ENCODE peak calls at places on chromosome 9, in five cellular contexts. I is PC-3, H is ovary, W is mammary epithelial cell, Z is HepG2. J is an unnamed sample. For H3K36me3, the result is how much of the 10 kb centered on the place peaks cover.

GRCh38 chr9:120702075-120702474 is 12.2 kb downstream of the MEGF9 start:
- DNase-seq in I (peak), H (no peak), W (peak), Z (peak), J (no peak)

GRCh38 chr9:80503692-80504400 is 932.1 kb downstream of the TLE4 start:
- DNase-seq in I (no peak), H (no peak), W (no peak), Z (no peak), J (no peak)

GRCh38 chr9:6757132-6757987 is at the start of gene KDM4C:
- DNase-seq in I (peak), H (peak), W (peak), Z (peak), J (peak)

GRCh38 chr9:99052849-99053715 is 51.8 kb upstream of the TGFBR1 start:
- DNase-seq in I (no peak), H (no peak), W (no peak), Z (no peak), J (no peak)

GRCh38 chr9:83572524-83572923 is 34.3 kb upstream of the FRMD3 start:
- DNase-seq in I (no peak), H (no peak), W (peak), Z (no peak), J (no peak)

GRCh38 chr9:92911496-92912475 is 33.9 kb upstream of the ZNF484 start:
- DNase-seq in I (peak), H (no peak), W (peak), Z (peak), J (no peak)

GRCh38 chr9:96491079-96491879 is 41.3 kb downstream of the HABP4 start:
- DNase-seq in I (no peak), H (no peak), W (no peak), Z (peak), J (no peak)

GRCh38 chr9:27474350-27474749 is 49.7 kb upstream of the IFNK start:
- DNase-seq in I (no peak), H (no peak), W (no peak), Z (no peak), J (no peak)

GRCh38 chr9:121842612-121842978 is 191.2 kb downstream of the DAB2IP start:
- DNase-seq in I (peak), H (no peak), W (peak), Z (peak), J (no peak)

GRCh38 chr9:97067490-97067889 is 28.5 kb upstream of the CTSV start:
- DNase-seq in I (no peak), H (no peak), W (no peak), Z (no peak), J (no peak)

GRCh38 chr9:134340475-134341186 is 14.4 kb downstream of the RXRA start:
- DNase-seq in I (no peak), H (no peak), W (no peak), Z (no peak), J (no peak)

GRCh38 chr9:75186767-75187380 is 98.6 kb downstream of the OSTF1 start:
- DNase-seq in I (peak), H (no peak), W (no peak), Z (no peak), J (no peak)

GRCh38 chr9:85430659-85431370 is 310.9 kb downstream of the AGTPBP1 start:
- DNase-seq in I (no peak), H (no peak), W (no peak), Z (no peak), J (no peak)

GRCh38 chr9:114348906-114349482 is 19.3 kb downstream of the ORM2 start:
- DNase-seq in I (peak), H (peak), W (peak), Z (peak), J (peak)

GRCh38 chr9:101977614-101978210 is 239.3 kb upstream of the GRIN3A start:
- DNase-seq in I (peak), H (no peak), W (peak), Z (peak), J (no peak)

GRCh38 chr9:111179577-111179976 is 141.3 kb upstream of the LPAR1 start:
- DNase-seq in I (no peak), H (no peak), W (no peak), Z (no peak), J (peak)

GRCh38 chr9:17065062-17065461 is 69.8 kb upstream of the CNTLN start:
- DNase-seq in I (peak), H (no peak), W (no peak), Z (peak), J (no peak)

GRCh38 chr9:71589612-71590011 is 178.7 kb downstream of the CEMIP2 start:
- DNase-seq in I (no peak), H (no peak), W (no peak), Z (no peak), J (no peak)

GRCh38 chr9:37503736-37504135 is 18.0 kb downstream of the POLR1E start:
- DNase-seq in I (peak), H (no peak), W (no peak), Z (no peak), J (no peak)

GRCh38 chr9:76095585-76095984 is 205.1 kb downstream of the PCSK5 start:
- DNase-seq in I (no peak), H (no peak), W (no peak), Z (no peak), J (no peak)

GRCh38 chr9:125238127-125238914 is 2.8 kb downstream of the HSPA5 start:
- DNase-seq in I (no peak), H (no peak), W (no peak), Z (no peak), J (no peak)

GRCh38 chr9:125241000-125241862 is at the start of gene HSPA5:
- DNase-seq in I (peak), H (peak), W (peak), Z (peak), J (peak)

GRCh38 chr9:125238915-125239446 is 2.2 kb downstream of the HSPA5 start:
- DNase-seq in I (no peak), H (no peak), W (no peak), Z (no peak), J (no peak)

GRCh38 chr9:125240649-125240999 is 519 bp downstream of the HSPA5 start:
- DNase-seq in I (peak), H (peak), W (peak), Z (peak), J (peak)

DNA sequence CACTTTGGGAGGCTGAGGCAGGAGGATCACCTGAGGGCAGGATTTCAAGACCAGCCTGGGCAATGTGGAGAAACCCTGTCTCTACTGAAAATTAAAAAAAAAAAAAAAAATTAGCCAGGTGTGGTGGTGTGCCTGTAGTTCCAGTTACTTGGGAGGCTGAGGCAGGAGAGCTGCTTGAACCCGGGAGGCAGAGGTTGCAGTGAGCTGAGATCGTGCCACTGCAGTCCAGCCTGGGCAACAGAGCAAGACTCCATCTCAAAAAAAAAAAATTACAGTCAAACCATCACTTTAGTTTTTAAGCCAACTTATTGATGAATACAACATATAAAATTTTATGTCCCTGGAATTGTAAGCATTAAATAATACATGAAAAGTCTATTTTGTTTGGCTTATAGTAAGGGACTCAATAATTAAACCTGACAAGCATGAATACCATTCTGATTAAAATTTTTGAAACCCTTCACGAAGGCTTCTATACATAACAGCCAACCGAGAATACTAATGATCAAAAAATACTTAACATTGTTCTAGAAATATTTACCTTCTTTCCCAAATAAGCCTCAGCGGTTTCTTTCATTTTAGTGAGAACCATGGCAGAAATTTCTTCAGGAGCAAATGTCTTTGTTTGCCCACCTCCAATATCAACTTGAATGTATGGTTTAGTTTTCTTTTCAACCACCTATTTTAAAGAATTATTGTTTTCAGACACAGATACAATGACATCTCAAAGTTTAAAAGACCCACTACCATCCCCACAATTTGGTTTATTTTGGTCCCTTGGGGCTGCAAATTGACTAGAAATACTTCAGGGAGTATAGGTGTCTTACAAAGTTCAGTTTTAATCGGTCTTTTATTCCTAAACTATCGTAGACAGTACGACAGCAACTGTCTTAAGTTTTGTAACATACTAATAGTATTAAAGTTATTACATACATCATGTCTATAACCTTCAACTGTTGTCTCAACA is 1.2 kb downstream of the HSPA5 start:
- DNase-seq in I (no peak), H (no peak), W (no peak), Z (no peak), J (no peak)
- H3K36me3 ChIP-seq in I (half or more), H (under half), W (under half), Z (under half), J (under half)

DNA sequence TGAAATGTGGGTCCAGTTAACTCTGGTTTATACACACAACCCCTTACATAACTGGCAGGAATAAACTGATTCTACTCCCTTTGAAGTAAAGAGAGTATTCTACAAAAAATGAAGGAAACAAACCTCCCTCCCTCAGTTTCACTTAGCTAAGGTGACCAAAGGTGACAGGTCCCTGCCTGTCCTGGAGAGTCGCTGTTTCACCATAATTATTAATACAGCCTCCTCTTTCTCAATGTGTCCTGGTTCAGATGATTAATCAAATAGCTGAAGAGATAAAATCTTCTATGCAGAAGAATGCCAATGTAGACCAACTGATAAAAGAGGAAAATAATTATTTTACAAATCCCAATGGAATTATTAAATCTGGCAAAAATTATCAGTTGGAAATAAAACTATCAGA is 163.7 kb upstream of the GNA14 start:
- DNase-seq in I (no peak), H (no peak), W (peak), Z (no peak), J (no peak)
- H3K27ac ChIP-seq in I (no peak), H (no peak), W (peak), Z (no peak), J (no peak)

GRCh38 chr9:72952914-72953313 is at the start of gene ALDH1A1:
- DNase-seq in I (no peak), H (no peak), W (peak), Z (peak), J (no peak)
- H3K4me3 ChIP-seq in I (no peak), H (peak), W (no peak), Z (peak), J (peak)

GRCh38 chr9:135484460-135485277 is 5.1 kb downstream of the PPP1R26 start:
- DNase-seq in I (no peak), H (no peak), W (no peak), Z (no peak), J (no peak)

GRCh38 chr9:135486267-135487065 is 6.9 kb downstream of the PPP1R26 start:
- DNase-seq in I (no peak), H (no peak), W (no peak), Z (no peak), J (no peak)

GRCh38 chr9:135487281-135488012 is 7.9 kb downstream of the PPP1R26 start:
- DNase-seq in I (no peak), H (no peak), W (no peak), Z (no peak), J (no peak)

GRCh38 chr9:135485385-135485784 is 5.8 kb downstream of the PPP1R26 start:
- DNase-seq in I (no peak), H (no peak), W (no peak), Z (no peak), J (no peak)

DNA sequence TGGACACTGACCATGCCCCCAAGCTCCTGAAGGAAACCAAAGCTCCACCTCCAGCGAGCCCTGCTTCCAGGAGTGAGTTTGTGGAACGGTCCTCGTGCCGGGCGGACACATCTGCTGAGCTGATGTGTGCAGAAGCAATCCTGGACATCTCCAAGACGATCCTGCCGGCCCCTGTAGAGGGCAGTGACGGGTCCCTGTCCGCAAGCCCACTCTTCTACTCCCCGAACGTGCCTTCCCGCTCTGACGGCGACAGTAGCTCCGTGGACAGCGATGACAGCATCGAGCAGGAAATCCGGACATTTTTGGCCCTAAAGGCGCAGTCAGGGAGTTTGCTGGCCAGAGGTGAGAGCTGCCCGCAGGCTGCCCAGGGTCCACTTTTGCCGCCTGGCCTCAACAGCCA is 6.2 kb downstream of the PPP1R26 start:
- DNase-seq in I (no peak), H (no peak), W (no peak), Z (no peak), J (no peak)
- H3K36me3 ChIP-seq in I (under half), H (under half), W (under half), Z (under half), J (under half)

DNA sequence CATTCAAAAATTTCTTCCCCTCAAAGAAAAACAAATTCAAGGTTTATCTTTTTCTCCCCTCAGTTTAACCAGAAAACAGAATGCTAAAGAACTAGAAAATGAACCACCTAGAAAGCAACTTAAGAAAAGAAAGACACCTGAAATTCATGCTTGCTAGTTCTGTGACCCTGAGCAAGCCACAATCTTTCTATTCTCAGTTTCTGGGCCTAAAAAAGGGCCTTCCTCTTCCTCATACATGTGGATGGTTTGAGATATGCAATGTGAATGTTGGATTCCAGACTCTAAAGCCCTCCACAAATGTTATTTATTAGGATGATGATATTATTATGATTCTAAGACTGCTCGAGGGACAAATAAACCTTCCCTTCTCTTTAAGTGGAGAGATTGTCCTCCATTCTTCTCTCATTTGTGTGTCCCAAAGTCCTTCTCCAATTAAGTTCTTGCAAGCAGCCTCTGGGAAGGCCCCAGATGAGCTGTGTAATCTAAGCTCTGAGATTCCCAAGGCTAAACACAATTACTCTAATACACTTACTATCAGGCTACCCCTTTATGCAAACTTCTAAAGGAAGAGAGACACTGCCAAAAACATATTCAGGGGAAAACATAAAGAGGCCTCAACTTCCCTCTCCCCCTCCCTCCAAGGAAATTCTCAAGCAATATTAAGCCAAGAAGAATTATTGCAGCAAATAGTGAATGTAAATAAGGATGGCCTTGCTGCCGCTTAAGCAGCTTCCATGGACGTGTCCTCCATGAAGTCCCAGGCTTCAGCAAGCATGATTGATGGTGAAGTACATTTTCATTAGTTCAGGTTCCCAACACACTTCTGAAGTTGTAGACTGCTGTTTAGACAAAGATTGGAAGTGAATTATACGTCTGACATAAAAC is 80.2 kb downstream of the PRKACG start:
- DNase-seq in I (no peak), H (no peak), W (no peak), Z (no peak), J (no peak)
- H3K27ac ChIP-seq in I (no peak), H (no peak), W (no peak), Z (no peak), J (no peak)

DNA sequence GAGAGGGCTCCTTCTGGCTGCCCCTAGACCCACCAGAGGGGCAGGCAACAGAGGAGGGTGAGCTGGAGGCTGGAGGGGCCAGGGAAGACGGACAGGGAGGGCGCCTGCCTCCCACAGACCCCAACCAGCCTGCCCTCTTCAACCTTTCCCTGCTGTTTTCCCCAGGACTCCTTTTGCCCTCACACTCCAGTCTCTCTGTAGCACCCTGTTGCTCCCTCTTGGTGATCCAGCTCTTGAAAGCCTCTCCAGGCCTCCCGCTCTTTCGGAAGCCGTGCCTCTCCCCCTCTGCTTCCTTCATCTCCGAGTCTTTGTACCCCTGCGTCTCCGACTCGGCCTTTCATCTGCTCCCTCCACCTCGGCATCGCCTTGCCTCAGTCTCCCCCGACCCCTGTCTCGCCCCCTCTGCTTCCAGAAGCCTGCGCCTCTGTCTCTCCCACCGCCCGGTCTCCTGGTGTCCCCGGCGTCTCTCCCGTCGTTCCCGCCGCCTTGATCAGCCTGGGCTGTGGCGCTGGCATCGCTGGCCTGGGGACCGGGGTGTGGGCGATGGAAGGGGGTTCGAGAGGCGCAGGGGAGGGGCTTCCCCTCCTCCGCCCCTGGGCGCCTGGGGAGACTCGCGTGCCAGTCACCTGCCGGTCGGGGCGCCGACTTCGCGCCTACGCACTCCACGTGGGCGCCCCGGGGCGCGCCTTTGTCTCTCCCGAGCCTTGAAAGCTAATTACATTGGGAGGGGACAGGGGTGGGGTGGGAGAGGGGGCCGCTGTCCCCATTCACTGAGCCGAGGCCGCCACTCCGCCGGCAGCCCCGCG is 5.3 kb upstream of the PRDM12 start:
- DNase-seq in I (no peak), H (no peak), W (no peak), Z (no peak), J (no peak)
- H3K4me3 ChIP-seq in I (no peak), H (no peak), W (no peak), Z (no peak), J (no peak)

DNA sequence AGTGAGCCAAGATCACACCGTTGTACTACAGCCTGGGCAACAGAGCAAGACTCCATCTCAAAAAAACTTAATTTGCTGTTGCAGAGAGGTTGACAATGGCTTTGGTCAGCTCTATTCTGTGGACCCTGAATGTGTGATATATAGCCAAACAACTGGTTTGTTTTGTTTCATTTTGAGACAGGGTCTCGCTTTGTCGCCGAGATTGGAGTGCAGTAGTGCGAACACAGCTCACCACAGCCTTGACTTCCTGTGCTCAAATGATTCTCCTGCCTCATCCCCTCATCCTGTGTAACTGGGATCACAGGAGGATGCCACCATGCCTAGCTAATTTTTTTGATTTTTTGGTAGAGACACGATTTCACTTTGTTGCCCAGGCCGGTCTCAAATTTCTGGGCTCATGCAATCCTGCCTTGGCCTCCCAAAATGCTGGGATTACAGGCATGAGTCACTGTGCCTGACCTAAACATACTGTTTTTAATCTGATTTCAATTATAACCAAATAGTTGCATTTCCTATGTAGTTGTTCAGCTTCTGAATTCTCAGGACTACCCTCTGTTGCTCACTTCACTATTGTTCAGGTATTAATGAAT is 9.8 kb downstream of the RNF183 start:
- DNase-seq in I (no peak), H (no peak), W (no peak), Z (no peak), J (no peak)
- H3K36me3 ChIP-seq in I (under half), H (under half), W (under half), Z (under half), J (half or more)

DNA sequence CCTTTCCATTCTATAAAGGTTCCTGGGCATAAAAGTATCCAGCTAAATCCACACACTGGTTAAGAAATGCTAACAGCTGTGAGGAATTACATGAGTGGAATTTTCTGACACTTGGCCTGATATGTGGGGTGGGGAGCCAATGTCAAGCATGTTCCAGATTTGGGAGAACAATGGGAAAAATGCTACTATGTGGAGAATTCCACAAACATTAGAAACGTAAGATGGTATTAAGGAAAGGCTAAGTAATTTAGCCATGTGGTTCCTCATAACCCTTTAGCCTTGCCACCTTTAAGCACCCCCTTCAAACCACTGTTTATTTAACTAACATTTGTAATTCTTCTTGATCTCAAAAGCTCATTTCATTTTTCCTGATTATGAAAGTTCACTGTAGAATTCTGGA is 149.2 kb downstream of the GNA14 start:
- DNase-seq in I (no peak), H (no peak), W (no peak), Z (no peak), J (no peak)
- H3K27ac ChIP-seq in I (no peak), H (no peak), W (no peak), Z (no peak), J (no peak)

GRCh38 chr9:137052998-137053943 is 590 bp downstream of the ENTPD2 start:
- DNase-seq in I (no peak), H (no peak), W (no peak), Z (no peak), J (no peak)
- H3K4me3 ChIP-seq in I (peak), H (peak), W (peak), Z (peak), J (peak)

GRCh38 chr9:129126789-129127618 is 15.8 kb downstream of the PTPA start:
- DNase-seq in I (no peak), H (no peak), W (no peak), Z (no peak), J (no peak)
- H3K36me3 ChIP-seq in I (under half), H (under half), W (under half), Z (under half), J (half or more)

J was measured in psoas muscle.